ENCODE peak calls at places on chromosomes 3 and 15, in nine cellular contexts. P is progenitor cell of endocrine pancreas; O is left ventricle myocardium inferior; G is T-cell; K is retina; T is PC-3; U is RWPE2; X is activated naive CD4-positive, alpha-beta T cell treated with anti-CD3 and anti-CD28 coated beads, Interleukin-2, amount 10 ng/mL, durations not matched to agents 7 days and 5 days; H is A172. V is an unnamed sample.

GRCh38 chr15:84099181-84099580 is 136.4 kb upstream of the GOLGA6L4 start:
- DNase-seq in P (no peak), U (no peak), O (peak), K (no peak), H (peak), X (no peak), T (peak), G (no peak), V (no peak)

GRCh38 chr3:29649815-29650547 is 369.1 kb downstream of the RBMS3 start:
- DNase-seq in O (peak), U (no peak), X (no peak), P (no peak), K (no peak), G (no peak), T (peak), H (peak), V (no peak)

GRCh38 chr15:31328999-31329639 is 2.5 kb downstream of the KLF13 start:
- DNase-seq in P (no peak), X (peak), T (peak), U (no peak), O (no peak), K (no peak), H (no peak), G (no peak), V (no peak)

GRCh38 chr15:76994001-76994400 is 925 bp upstream of the PSTPIP1 start:
- DNase-seq in U (peak), K (no peak), O (peak), G (peak), X (peak), P (no peak), H (peak), T (peak), V (no peak)

GRCh38 chr3:183534249-183534648 is 21.3 kb downstream of the KLHL6 start:
- DNase-seq in O (no peak), K (no peak), P (no peak), X (no peak), G (no peak), T (peak), U (no peak), H (peak), V (no peak)

GRCh38 chr3:5016218-5017161 is 37.3 kb downstream of the BHLHE40 start:
- DNase-seq in H (peak), X (peak), O (no peak), P (no peak), T (peak), U (no peak), G (peak), K (no peak), V (no peak)

GRCh38 chr3:178291555-178291954 is 244.7 kb upstream of the KCNMB2 start:
- DNase-seq in X (no peak), G (no peak), U (no peak), O (no peak), T (no peak), H (no peak), P (no peak), K (no peak), V (no peak)

GRCh38 chr15:96270581-96271172 is 59.8 kb upstream of the NR2F2 start:
- DNase-seq in O (no peak), X (no peak), H (peak), U (no peak), P (no peak), G (no peak), K (no peak), T (peak), V (no peak)

GRCh38 chr3:74691946-74692345 is 77.5 kb upstream of the CNTN3 start:
- DNase-seq in U (no peak), K (no peak), T (no peak), H (no peak), P (no peak), X (no peak), O (no peak), G (no peak), V (no peak)

GRCh38 chr3:150345021-150345538 is 63.0 kb upstream of the TSC22D2 start:
- DNase-seq in O (no peak), X (no peak), U (peak), G (no peak), P (no peak), K (no peak), H (peak), T (peak), V (no peak)

GRCh38 chr3:57120803-57121174 is 44.4 kb downstream of the IL17RD start:
- DNase-seq in X (no peak), O (no peak), U (no peak), G (no peak), H (no peak), T (no peak), P (no peak), K (no peak), V (no peak)

GRCh38 chr3:19250959-19251610 is 102.8 kb downstream of the KCNH8 start:
- DNase-seq in X (no peak), G (no peak), P (no peak), T (no peak), U (no peak), O (no peak), H (no peak), K (no peak), V (no peak)

GRCh38 chr3:27728195-27729087 is 6.3 kb upstream of the EOMES start:
- DNase-seq in K (peak), O (no peak), U (no peak), T (no peak), X (peak), G (no peak), H (no peak), P (no peak), V (no peak)

GRCh38 chr15:49185473-49185872 is 15.4 kb downstream of the GALK2 start:
- DNase-seq in U (no peak), O (no peak), G (no peak), H (no peak), T (no peak), K (no peak), X (no peak), P (no peak), V (peak)

V was measured in Jurkat, Clone E6-1.